ENCODE peak calls at places on chromosomes 4 and X, in ten cellular contexts. One of them, this sample, is unnamed.

GRCh38 chrX:133913658-133914388 is 71.6 kb downstream of the GPC3 start:
- DNase-seq in ovary: no peak
- DNase-seq in GM12878: no peak
- DNase-seq in IMR-90: no peak
- DNase-seq in uterus: no peak
- DNase-seq in heart left ventricle: no peak
- DNase-seq in tibial nerve: no peak
- DNase-seq in suprapubic skin: no peak
- DNase-seq in breast epithelium: no peak
- DNase-seq in right lobe of liver: no peak
- DNase-seq in this sample: no peak

GRCh38 chr4:169899295-169899694 is 126.9 kb downstream of the MFAP3L start:
- DNase-seq in heart left ventricle: no peak
- DNase-seq in breast epithelium: no peak
- DNase-seq in suprapubic skin: no peak
- DNase-seq in tibial nerve: no peak
- DNase-seq in IMR-90: no peak
- DNase-seq in uterus: no peak
- DNase-seq in GM12878: no peak
- DNase-seq in right lobe of liver: no peak
- DNase-seq in ovary: no peak
- DNase-seq in this sample: no peak

GRCh38 chr4:155526452-155527169 is 140.0 kb upstream of the GUCY1A1 start:
- DNase-seq in GM12878: no peak
- DNase-seq in suprapubic skin: no peak
- DNase-seq in right lobe of liver: no peak
- DNase-seq in IMR-90: peak; percentile 55
- DNase-seq in ovary: no peak
- DNase-seq in tibial nerve: no peak
- DNase-seq in breast epithelium: no peak
- DNase-seq in uterus: no peak
- DNase-seq in heart left ventricle: no peak
- DNase-seq in this sample: no peak

GRCh38 chr4:15303052-15303641 is 124.7 kb upstream of the C1QTNF7 start:
- DNase-seq in ovary: no peak
- DNase-seq in tibial nerve: no peak
- DNase-seq in right lobe of liver: no peak
- DNase-seq in IMR-90: peak; percentile 80
- DNase-seq in heart left ventricle: no peak
- DNase-seq in GM12878: no peak
- DNase-seq in breast epithelium: no peak
- DNase-seq in uterus: peak; percentile 22
- DNase-seq in suprapubic skin: no peak
- DNase-seq in this sample: no peak

GRCh38 chrX:16918979-16919378 is 27.5 kb upstream of the REPS2 start:
- DNase-seq in tibial nerve: no peak
- DNase-seq in suprapubic skin: no peak
- DNase-seq in uterus: no peak
- DNase-seq in ovary: no peak
- DNase-seq in breast epithelium: no peak
- DNase-seq in right lobe of liver: no peak
- DNase-seq in IMR-90: no peak
- DNase-seq in GM12878: no peak
- DNase-seq in heart left ventricle: no peak
- DNase-seq in this sample: no peak

GRCh38 chrX:41108007-41108683 is 22.9 kb downstream of the USP9X start:
- DNase-seq in uterus: no peak
- DNase-seq in IMR-90: no peak
- DNase-seq in ovary: no peak
- DNase-seq in breast epithelium: no peak
- DNase-seq in suprapubic skin: no peak
- DNase-seq in tibial nerve: no peak
- DNase-seq in GM12878: no peak
- DNase-seq in heart left ventricle: no peak
- DNase-seq in right lobe of liver: no peak
- DNase-seq in this sample: no peak

GRCh38 chrX:68665502-68665901 is 18.0 kb downstream of the STARD8 start:
- DNase-seq in suprapubic skin: no peak
- DNase-seq in breast epithelium: no peak
- DNase-seq in ovary: no peak
- DNase-seq in uterus: no peak
- DNase-seq in GM12878: no peak
- DNase-seq in right lobe of liver: no peak
- DNase-seq in IMR-90: no peak
- DNase-seq in tibial nerve: no peak
- DNase-seq in heart left ventricle: peak; percentile 55
- DNase-seq in this sample: no peak

GRCh38 chr4:128459547-128459946 is 171.9 kb upstream of the PGRMC2 start:
- DNase-seq in uterus: no peak
- DNase-seq in suprapubic skin: no peak
- DNase-seq in heart left ventricle: no peak
- DNase-seq in breast epithelium: no peak
- DNase-seq in tibial nerve: no peak
- DNase-seq in ovary: no peak
- DNase-seq in GM12878: no peak
- DNase-seq in IMR-90: no peak
- DNase-seq in right lobe of liver: no peak
- DNase-seq in this sample: no peak

GRCh38 chrX:135264210-135264609 is 12.3 kb downstream of the ETDA start:
- DNase-seq in breast epithelium: no peak
- DNase-seq in tibial nerve: no peak
- DNase-seq in suprapubic skin: no peak
- DNase-seq in GM12878: no peak
- DNase-seq in uterus: no peak
- DNase-seq in IMR-90: no peak
- DNase-seq in heart left ventricle: no peak
- DNase-seq in right lobe of liver: no peak
- DNase-seq in ovary: no peak
- DNase-seq in this sample: no peak

GRCh38 chrX:47223476-47224250 is 5.2 kb downstream of the CDK16 start:
- DNase-seq in IMR-90: no peak
- DNase-seq in tibial nerve: no peak
- DNase-seq in ovary: peak; percentile 9
- DNase-seq in breast epithelium: no peak
- DNase-seq in right lobe of liver: no peak
- DNase-seq in heart left ventricle: no peak
- DNase-seq in suprapubic skin: peak; percentile 52
- DNase-seq in uterus: no peak
- DNase-seq in GM12878: no peak
- DNase-seq in this sample: no peak

GRCh38 chrX:47224266-47224895 is 5.9 kb downstream of the CDK16 start:
- DNase-seq in breast epithelium: no peak
- DNase-seq in tibial nerve: no peak
- DNase-seq in right lobe of liver: no peak
- DNase-seq in uterus: no peak
- DNase-seq in GM12878: no peak
- DNase-seq in heart left ventricle: no peak
- DNase-seq in ovary: peak; percentile 13
- DNase-seq in IMR-90: no peak
- DNase-seq in suprapubic skin: peak; percentile 56
- DNase-seq in this sample: no peak

GRCh38 chrX:47222776-47223350 is 4.4 kb downstream of the CDK16 start:
- DNase-seq in heart left ventricle: no peak
- DNase-seq in breast epithelium: no peak
- DNase-seq in tibial nerve: no peak
- DNase-seq in GM12878: no peak
- DNase-seq in suprapubic skin: peak; percentile 48
- DNase-seq in IMR-90: no peak
- DNase-seq in right lobe of liver: no peak
- DNase-seq in ovary: peak; percentile 16
- DNase-seq in uterus: no peak
- DNase-seq in this sample: no peak

GRCh38 chrX:47218920-47219815 is 687 bp downstream of the CDK16 start:
- DNase-seq in tibial nerve: no peak
- DNase-seq in ovary: peak; percentile 79
- DNase-seq in IMR-90: no peak
- DNase-seq in suprapubic skin: peak; percentile 79
- DNase-seq in uterus: peak; percentile 49
- DNase-seq in GM12878: no peak
- DNase-seq in heart left ventricle: peak; percentile 72
- DNase-seq in right lobe of liver: peak; percentile 62
- DNase-seq in breast epithelium: peak; percentile 37
- DNase-seq in this sample: peak; percentile 77

DNA sequence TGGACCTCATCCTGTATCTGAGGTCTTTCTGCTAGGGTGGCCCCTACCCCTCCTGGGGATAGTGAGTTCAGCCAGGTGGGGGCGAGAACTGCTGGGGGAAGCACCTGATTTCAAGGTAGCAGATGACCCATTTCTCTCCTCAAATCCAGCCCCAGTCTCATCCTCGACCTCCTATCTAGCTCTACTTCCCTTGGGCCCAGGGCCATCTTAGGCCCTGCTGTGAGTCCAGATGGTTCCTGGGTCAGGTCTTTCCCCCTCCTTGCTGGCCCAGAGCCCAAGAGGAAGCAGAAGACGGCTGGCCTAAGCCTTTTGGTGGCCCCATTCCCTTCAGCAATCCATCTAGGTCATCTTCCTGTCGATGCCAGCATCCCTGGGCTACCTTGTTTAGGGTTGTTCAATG is 3.3 kb downstream of the CDK16 start:
- DNase-seq in ovary: peak; percentile 18
- DNase-seq in IMR-90: no peak
- DNase-seq in uterus: no peak
- DNase-seq in suprapubic skin: peak; percentile 46
- DNase-seq in breast epithelium: no peak
- DNase-seq in GM12878: no peak
- DNase-seq in right lobe of liver: no peak
- DNase-seq in heart left ventricle: no peak
- DNase-seq in tibial nerve: no peak
- DNase-seq in this sample: no peak
- H3K36me3 ChIP-seq in ovary: no peaks in the 10 kb centered on the region
- H3K36me3 ChIP-seq in IMR-90: peaks cover 40% of the 10 kb centered on the region
- H3K36me3 ChIP-seq in uterus: no peaks in the 10 kb centered on the region
- H3K36me3 ChIP-seq in suprapubic skin: peaks cover 36% of the 10 kb centered on the region
- H3K36me3 ChIP-seq in breast epithelium: no peaks in the 10 kb centered on the region
- H3K36me3 ChIP-seq in GM12878: peaks cover 24% of the 10 kb centered on the region
- H3K36me3 ChIP-seq in right lobe of liver: peaks cover 31% of the 10 kb centered on the region
- H3K36me3 ChIP-seq in heart left ventricle: no peaks in the 10 kb centered on the region
- H3K36me3 ChIP-seq in tibial nerve: no peaks in the 10 kb centered on the region
- H3K36me3 ChIP-seq in this sample: peaks cover 16% of the 10 kb centered on the region

GRCh38 chr4:123398151-123398802 is 1.7 kb downstream of the SPRY1 start:
- DNase-seq in uterus: peak; percentile 38
- DNase-seq in right lobe of liver: peak; percentile 82
- DNase-seq in GM12878: no peak
- DNase-seq in breast epithelium: peak; percentile 49
- DNase-seq in suprapubic skin: peak; percentile 80
- DNase-seq in IMR-90: peak; percentile 62
- DNase-seq in ovary: peak; percentile 72
- DNase-seq in heart left ventricle: peak; percentile 75
- DNase-seq in tibial nerve: peak; percentile 33
- DNase-seq in this sample: peak; percentile 85
- TF ChIP-seq POLR2A in uterus: peak; percentile 39
- TF ChIP-seq POLR2A in right lobe of liver: peak; percentile 31
- TF ChIP-seq POLR2A in GM12878: no peak
- TF ChIP-seq POLR2A in breast epithelium: no peak
- TF ChIP-seq POLR2A in suprapubic skin: no peak
- TF ChIP-seq POLR2A in IMR-90: no peak
- TF ChIP-seq POLR2A in ovary: peak; percentile 14
- TF ChIP-seq POLR2A in heart left ventricle: peak; percentile 1
- TF ChIP-seq POLR2A in tibial nerve: no peak
- TF ChIP-seq POLR2A in this sample: no peak

GRCh38 chr4:75696551-75696950 is 23.3 kb upstream of the G3BP2 start:
- DNase-seq in right lobe of liver: no peak
- DNase-seq in breast epithelium: no peak
- DNase-seq in heart left ventricle: no peak
- DNase-seq in suprapubic skin: no peak
- DNase-seq in uterus: no peak
- DNase-seq in IMR-90: no peak
- DNase-seq in ovary: no peak
- DNase-seq in tibial nerve: no peak
- DNase-seq in GM12878: no peak
- DNase-seq in this sample: no peak
- H3K36me3 ChIP-seq in right lobe of liver: no peaks in the 10 kb centered on the region
- H3K36me3 ChIP-seq in breast epithelium: no peaks in the 10 kb centered on the region
- H3K36me3 ChIP-seq in heart left ventricle: no peaks in the 10 kb centered on the region
- H3K36me3 ChIP-seq in suprapubic skin: peaks cover 6% of the 10 kb centered on the region
- H3K36me3 ChIP-seq in uterus: no peaks in the 10 kb centered on the region
- H3K36me3 ChIP-seq in IMR-90: peaks cover 2% of the 10 kb centered on the region
- H3K36me3 ChIP-seq in ovary: no peaks in the 10 kb centered on the region
- H3K36me3 ChIP-seq in tibial nerve: no peaks in the 10 kb centered on the region
- H3K36me3 ChIP-seq in GM12878: no peaks in the 10 kb centered on the region
- H3K36me3 ChIP-seq in this sample: no peaks in the 10 kb centered on the region

GRCh38 chrX:57289089-57289488 is 2.6 kb downstream of the FAAH2 start:
- DNase-seq in heart left ventricle: no peak
- DNase-seq in breast epithelium: no peak
- DNase-seq in GM12878: no peak
- DNase-seq in IMR-90: no peak
- DNase-seq in ovary: no peak
- DNase-seq in tibial nerve: no peak
- DNase-seq in uterus: no peak
- DNase-seq in right lobe of liver: no peak
- DNase-seq in suprapubic skin: no peak
- DNase-seq in this sample: no peak

GRCh38 chrX:57282568-57282967 is 3.9 kb upstream of the FAAH2 start:
- DNase-seq in tibial nerve: no peak
- DNase-seq in heart left ventricle: no peak
- DNase-seq in IMR-90: no peak
- DNase-seq in GM12878: no peak
- DNase-seq in suprapubic skin: no peak
- DNase-seq in ovary: no peak
- DNase-seq in breast epithelium: no peak
- DNase-seq in right lobe of liver: no peak
- DNase-seq in uterus: no peak
- DNase-seq in this sample: no peak

GRCh38 chrX:57285001-57285400 is 1.5 kb upstream of the FAAH2 start:
- DNase-seq in ovary: no peak
- DNase-seq in tibial nerve: no peak
- DNase-seq in right lobe of liver: no peak
- DNase-seq in suprapubic skin: no peak
- DNase-seq in GM12878: no peak
- DNase-seq in IMR-90: no peak
- DNase-seq in heart left ventricle: no peak
- DNase-seq in breast epithelium: no peak
- DNase-seq in uterus: no peak
- DNase-seq in this sample: no peak

DNA sequence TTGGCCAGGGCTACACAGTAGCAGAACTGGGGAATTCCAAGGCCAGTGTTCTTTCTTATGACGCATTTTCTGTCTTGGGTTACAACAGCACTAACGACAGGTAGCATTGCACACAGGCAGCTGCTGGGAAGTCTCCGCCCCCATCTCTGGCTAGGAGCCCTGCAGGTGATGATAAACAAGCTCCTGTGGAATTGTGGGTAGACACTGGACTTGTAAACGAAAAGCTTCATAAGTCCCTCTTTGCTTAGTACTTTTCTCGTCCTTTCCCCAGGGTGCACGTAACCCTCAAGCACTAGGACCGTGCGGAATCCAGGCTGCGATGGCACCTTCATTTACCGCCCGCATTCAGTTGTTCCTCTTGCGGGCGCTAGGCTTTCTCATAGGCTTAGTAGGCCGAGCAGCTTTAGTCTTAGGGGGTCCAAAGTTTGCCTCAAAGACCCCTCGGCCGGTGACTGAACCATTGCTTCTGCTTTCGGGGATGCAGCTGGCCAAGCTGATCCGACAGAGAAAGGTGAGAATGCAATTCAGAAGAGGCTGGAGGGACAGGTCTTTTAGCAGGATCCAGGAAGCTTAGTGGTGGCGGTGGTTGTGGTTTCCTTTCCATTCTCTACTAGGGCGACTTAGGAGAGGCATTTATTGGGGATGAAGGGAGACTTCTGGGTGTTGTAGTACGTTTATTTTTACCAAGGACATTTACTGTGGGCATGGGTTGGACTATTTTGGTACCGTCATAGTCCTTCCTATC is at the start of gene FAAH2:
- DNase-seq in GM12878: peak; percentile 23
- DNase-seq in ovary: no peak
- DNase-seq in IMR-90: no peak
- DNase-seq in right lobe of liver: peak; percentile 67
- DNase-seq in breast epithelium: peak; percentile 73
- DNase-seq in suprapubic skin: no peak
- DNase-seq in tibial nerve: no peak
- DNase-seq in heart left ventricle: no peak
- DNase-seq in uterus: no peak
- DNase-seq in this sample: no peak
- TF ChIP-seq POLR2A in GM12878: no peak
- TF ChIP-seq POLR2A in ovary: no peak
- TF ChIP-seq POLR2A in IMR-90: no peak
- TF ChIP-seq POLR2A in right lobe of liver: peak; percentile 41
- TF ChIP-seq POLR2A in breast epithelium: no peak
- TF ChIP-seq POLR2A in suprapubic skin: no peak
- TF ChIP-seq POLR2A in tibial nerve: no peak
- TF ChIP-seq POLR2A in heart left ventricle: no peak
- TF ChIP-seq POLR2A in uterus: no peak
- TF ChIP-seq POLR2A in this sample: no peak